ENCODE peak calls at places on chromosome 2, in seven cellular contexts. G, B, Z, H, U, C and M are unnamed samples.

GRCh38 chr2:219002395-219003266 is 9.4 kb upstream of the CRYBA2 start:
- DNase-seq in H (peak), C (peak), U (no peak), G (peak), B (no peak), Z (peak), M (no peak)

GRCh38 chr2:57075226-57075625 is 891.4 kb downstream of the CCDC85A start:
- DNase-seq in C (no peak), U (peak), G (no peak), H (no peak), B (no peak), Z (no peak), M (no peak)

GRCh38 chr2:72148975-72149555 is 1.4 kb upstream of the CYP26B1 start:
- DNase-seq in U (peak), B (no peak), C (peak), Z (peak), H (peak), G (no peak), M (no peak)

GRCh38 chr2:171999125-171999524 is 628 bp upstream of the METAP1D start:
- DNase-seq in U (no peak), Z (no peak), C (no peak), H (no peak), G (no peak), B (no peak), M (no peak)

GRCh38 chr2:236871500-236872001 is 214.1 kb upstream of the COPS8 start:
- DNase-seq in B (no peak), Z (peak), G (no peak), H (no peak), U (peak), C (peak), M (peak)

GRCh38 chr2:44247924-44248323 is 27.4 kb upstream of the SLC3A1 start:
- DNase-seq in H (no peak), G (no peak), B (no peak), Z (no peak), C (no peak), U (no peak), M (no peak)

GRCh38 chr2:160974803-160975202 is 185.4 kb upstream of the TANK start:
- DNase-seq in H (no peak), Z (no peak), C (peak), U (no peak), B (no peak), G (no peak), M (no peak)

GRCh38 chr2:57936216-57936615 is 110.4 kb upstream of the VRK2 start:
- DNase-seq in C (peak), B (no peak), Z (no peak), H (no peak), G (no peak), U (peak), M (no peak)

GRCh38 chr2:61537590-61538178 is 472 bp downstream of the XPO1 start:
- DNase-seq in U (peak), H (no peak), G (no peak), C (no peak), B (no peak), Z (no peak), M (no peak)

GRCh38 chr2:222693837-222694236 is 22.4 kb downstream of the MOGAT1 start:
- DNase-seq in B (no peak), G (no peak), U (peak), H (no peak), C (peak), Z (peak), M (no peak)

GRCh38 chr2:108933691-108934117 is 55.3 kb downstream of the EDAR start:
- DNase-seq in B (peak), C (no peak), U (no peak), Z (no peak), H (no peak), G (no peak), M (no peak)

GRCh38 chr2:222779145-222779832 is 81.5 kb upstream of the ACSL3 start:
- DNase-seq in B (no peak), H (no peak), U (no peak), Z (no peak), C (no peak), G (no peak), M (no peak)

GRCh38 chr2:171210864-171211431 is 50.3 kb upstream of the TLK1 start:
- DNase-seq in Z (no peak), U (no peak), B (no peak), G (peak), H (no peak), C (no peak), M (no peak)

GRCh38 chr2:240999001-240999791 is 778 bp downstream of the SNED1 start:
- DNase-seq in B (no peak), C (no peak), G (no peak), H (peak), Z (peak), U (peak), M (no peak)

GRCh38 chr2:173205375-173205774 is 129.7 kb downstream of the MAP3K20 start:
- DNase-seq in H (peak), Z (no peak), B (no peak), U (peak), G (no peak), C (peak), M (no peak)

GRCh38 chr2:8342407-8342806 is 339.4 kb upstream of the ID2 start:
- DNase-seq in G (no peak), H (no peak), C (no peak), B (no peak), U (no peak), Z (no peak), M (no peak)